ENCODE peak calls at places on chromosomes 13 and 19, in nine cellular contexts. L is dorsolateral prefrontal cortex; O is stimulated activated CD8-positive, alpha-beta memory T cell treated with anti-CD3 and anti-CD28 coated beads, Interleukin-7, amount 100 ng/mL, for 1 hour; M is BJ; R is cardiac fibroblast; F is iris pigment epithelial cell; G is nephron progenitor cell; P is amniotic stem cell; U is EH. J is an unnamed sample.

GRCh38 chr19:4200940-4201542 is 18.6 kb downstream of the ANKRD24 start:
- DNase-seq in U (no peak), R (no peak), P (no peak), O (no peak), L (no peak), F (no peak), G (no peak), M (no peak), J (no peak)

GRCh38 chr19:7851623-7852500 is 21.8 kb downstream of the EVI5L start:
- DNase-seq in G (no peak), F (no peak), M (no peak), L (peak; percentile 92), R (no peak), U (no peak), O (no peak), P (no peak), J (no peak)

GRCh38 chr13:34025746-34026145 is 207.8 kb downstream of the RFC3 start:
- DNase-seq in L (no peak), P (no peak), O (no peak), M (peak; percentile 16), G (no peak), F (peak; percentile 42), R (peak; percentile 54), U (peak; percentile 93), J (no peak)

GRCh38 chr13:27524981-27525975 is 74.9 kb upstream of the MTIF3 start:
- DNase-seq in L (no peak), M (no peak), R (no peak), O (no peak), U (no peak), G (no peak), P (no peak), F (no peak), J (no peak)

GRCh38 chr13:49976314-49977258 is 20.3 kb upstream of the TRIM13 start:
- DNase-seq in L (peak; percentile 66), P (peak; percentile 16), M (no peak), R (peak; percentile 81), G (peak; percentile 77), U (peak; percentile 73), O (peak; percentile 40), F (peak; percentile 67), J (peak; percentile 28)

GRCh38 chr13:36124236-36124822 is 6.9 kb downstream of the DCLK1 start:
- DNase-seq in R (peak; percentile 64), G (no peak), L (no peak), O (no peak), F (peak; percentile 32), P (peak; percentile 64), U (peak; percentile 91), M (peak; percentile 49), J (peak; percentile 45)

GRCh38 chr13:113412440-113412839 is 40.8 kb downstream of the ADPRHL1 start:
- DNase-seq in R (no peak), M (no peak), U (no peak), P (no peak), L (no peak), G (no peak), O (no peak), F (no peak), J (no peak)

GRCh38 chr19:35090160-35090794 is 25.3 kb upstream of the FXYD3 start:
- DNase-seq in P (no peak), O (no peak), G (peak; percentile 68), M (no peak), F (peak; percentile 50), U (peak; percentile 69), R (peak; percentile 71), L (no peak), J (peak; percentile 27)

GRCh38 chr19:38190793-38191192 is 33.2 kb downstream of the DPF1 start:
- DNase-seq in P (no peak), U (no peak), O (no peak), M (no peak), L (no peak), R (no peak), G (no peak), F (no peak), J (no peak)

GRCh38 chr19:33346665-33347064 is 26.8 kb upstream of the CEBPG start:
- DNase-seq in G (no peak), O (no peak), L (no peak), R (no peak), F (no peak), P (no peak), U (no peak), M (no peak), J (no peak)

GRCh38 chr19:32570081-32570785 is 10.8 kb upstream of the PDCD5 start:
- DNase-seq in U (peak; percentile 66), O (no peak), M (no peak), R (peak; percentile 72), F (peak; percentile 70), P (no peak), L (no peak), G (peak; percentile 56), J (no peak)

GRCh38 chr13:112648101-112648500 is 41.7 kb upstream of the ATP11A start:
- DNase-seq in M (no peak), O (no peak), L (no peak), G (no peak), R (no peak), P (no peak), U (no peak), F (no peak), J (no peak)

GRCh38 chr19:8451885-8452284 is 7.1 kb downstream of the HNRNPM start:
- DNase-seq in L (no peak), P (no peak), R (peak; percentile 57), G (no peak), M (no peak), F (peak; percentile 86), U (peak; percentile 59), O (no peak), J (peak; percentile 21)

GRCh38 chr19:13530720-13531119 is 24.4 kb upstream of the CACNA1A start:
- DNase-seq in L (no peak), G (no peak), R (no peak), P (no peak), O (no peak), M (no peak), F (no peak), U (no peak), J (no peak)

GRCh38 chr13:44719857-44720671 is 143.9 kb upstream of the TSC22D1 start:
- DNase-seq in O (no peak), G (no peak), M (peak; percentile 69), P (peak; percentile 71), L (no peak), U (peak; percentile 96), R (peak; percentile 91), F (peak; percentile 85), J (peak; percentile 50)

GRCh38 chr13:113078895-113079720 is 26.5 kb upstream of the F7 start:
- DNase-seq in F (no peak), G (no peak), L (peak; percentile 47), P (no peak), O (no peak), U (no peak), M (no peak), R (no peak), J (no peak)

GRCh38 chr19:17468302-17469091 is 1.8 kb upstream of the SLC27A1 start:
- DNase-seq in P (no peak), L (no peak), O (no peak), U (peak; percentile 50), G (no peak), F (no peak), R (no peak), M (no peak), J (no peak)

GRCh38 chr19:45071545-45071938 is 4.7 kb downstream of the ZNF296 start:
- DNase-seq in G (no peak), P (no peak), M (no peak), L (no peak), O (no peak), U (no peak), R (no peak), F (no peak), J (no peak)

GRCh38 chr19:35399231-35399630 is 28.4 kb downstream of the GPR42 start:
- DNase-seq in O (no peak), G (no peak), U (no peak), R (no peak), L (no peak), P (no peak), F (no peak), M (no peak), J (no peak)

GRCh38 chr19:30419581-30420180 is 47.5 kb downstream of the ZNF536 start:
- DNase-seq in F (no peak), M (no peak), U (no peak), P (no peak), R (no peak), L (peak; percentile 52), G (no peak), O (no peak), J (no peak)

GRCh38 chr19:41698746-41699230 is 9.6 kb upstream of the CEACAM5 start:
- DNase-seq in P (no peak), F (no peak), M (no peak), O (no peak), R (no peak), U (no peak), G (no peak), L (no peak), J (no peak)

GRCh38 chr13:47454986-47455385 is 546.1 kb downstream of the SUCLA2 start:
- DNase-seq in G (no peak), U (peak; percentile 62), O (no peak), P (no peak), M (no peak), L (no peak), R (peak; percentile 23), F (no peak), J (peak; percentile 20)

GRCh38 chr19:17997969-17998826 is 9.8 kb upstream of the ARRDC2 start:
- DNase-seq in G (peak; percentile 53), U (no peak), O (no peak), L (no peak), P (no peak), M (no peak), F (no peak), R (peak; percentile 71), J (no peak)

GRCh38 chr13:46176756-46177155 is 5.2 kb downstream of the LCP1 start:
- DNase-seq in P (no peak), F (no peak), G (no peak), O (no peak), M (no peak), U (no peak), L (no peak), R (no peak), J (no peak)

GRCh38 chr19:37251308-37252229 is 33.6 kb downstream of the ZNF383 start:
- DNase-seq in R (peak; percentile 99), F (peak; percentile 100), O (no peak), P (peak; percentile 86), M (peak; percentile 95), U (peak; percentile 95), L (peak; percentile 93), G (no peak), J (peak; percentile 93)

GRCh38 chr19:16306728-16307402 is 17.8 kb upstream of the KLF2 start:
- DNase-seq in L (no peak), G (no peak), F (no peak), P (no peak), U (no peak), M (no peak), R (no peak), O (no peak), J (no peak)

GRCh38 chr13:111908391-111908790 is 158.6 kb upstream of the SOX1 start:
- DNase-seq in O (no peak), P (no peak), F (no peak), U (no peak), L (no peak), M (no peak), R (no peak), G (no peak), J (no peak)

GRCh38 chr19:38135150-38135998 is 88.6 kb downstream of the DPF1 start:
- DNase-seq in G (peak; percentile 31), R (no peak), O (no peak), M (no peak), P (no peak), U (no peak), F (peak; percentile 43), L (no peak), J (no peak)

GRCh38 chr13:105603283-105603682 is 932.2 kb downstream of the EFNB2 start:
- DNase-seq in G (no peak), L (no peak), U (no peak), R (no peak), M (no peak), P (no peak), F (no peak), O (no peak), J (no peak)

GRCh38 chr13:75372517-75372916 is 109.5 kb downstream of the TBC1D4 start:
- DNase-seq in M (no peak), R (peak; percentile 77), U (peak; percentile 64), F (peak; percentile 55), O (no peak), L (no peak), P (peak; percentile 32), G (no peak), J (no peak)

GRCh38 chr19:19554074-19555023 is 16.3 kb downstream of the CILP2 start:
- DNase-seq in R (peak; percentile 54), P (no peak), L (no peak), F (peak; percentile 29), O (peak; percentile 12), G (peak; percentile 69), U (peak; percentile 57), M (no peak), J (no peak)

J was measured in GM04504.